ENCODE peak calls at places on chromosomes 4 and X, in six cellular contexts. P is GM12892, C is GM12878, I is spleen, F is sigmoid colon, T is stomach. L is an unnamed sample.

GRCh38 chrX:45083314-45083713 is 117.4 kb downstream of the DIPK2B start:
- DNase-seq in P (no peak), F (no peak), C (no peak), T (no peak), I (no peak), L (no peak)

GRCh38 chrX:13418126-13419091 is 98.6 kb upstream of the ATXN3L start:
- DNase-seq in C (no peak), P (no peak), I (no peak), F (no peak), T (no peak), L (no peak)

GRCh38 chr4:173498023-173498422 is 32.0 kb downstream of the HAND2 start:
- DNase-seq in T (no peak), C (no peak), I (no peak), P (no peak), F (no peak), L (no peak)

GRCh38 chr4:52550186-52550585 is 108.9 kb downstream of the USP46 start:
- DNase-seq in I (no peak), C (no peak), P (no peak), F (no peak), T (no peak), L (no peak)

GRCh38 chr4:67727124-67727850 is 26.3 kb upstream of the UBA6 start:
- DNase-seq in I (no peak), C (no peak), F (no peak), T (no peak), P (no peak), L (no peak)

GRCh38 chrX:11437642-11438379 is 144.6 kb downstream of the AMELX start:
- DNase-seq in I (no peak), T (no peak), F (no peak), C (no peak), P (no peak), L (no peak)

GRCh38 chr4:106986486-106986885 is 49.6 kb downstream of the DKK2 start:
- DNase-seq in P (no peak), F (no peak), C (no peak), T (no peak), I (no peak), L (no peak)

GRCh38 chrX:21524008-21524407 is 134.1 kb downstream of the KLHL34 start:
- DNase-seq in P (no peak), C (no peak), T (no peak), I (no peak), F (no peak), L (no peak)

GRCh38 chr4:58360354-58361133 is 1250.4 kb upstream of the IGFBP7 start:
- DNase-seq in P (no peak), I (no peak), T (no peak), F (peak), C (no peak), L (no peak)

GRCh38 chr4:118389731-118390520 is 37.1 kb upstream of the PRSS12 start:
- DNase-seq in F (no peak), T (no peak), C (no peak), P (no peak), I (no peak), L (no peak)

GRCh38 chr4:102064747-102065442 is 274.4 kb downstream of the BANK1 start:
- DNase-seq in F (no peak), P (no peak), I (no peak), C (no peak), T (no peak), L (no peak)

GRCh38 chr4:140702096-140702757 is 54.0 kb downstream of the TBC1D9 start:
- DNase-seq in T (no peak), F (no peak), I (no peak), C (no peak), P (no peak), L (no peak)

GRCh38 chr4:4670869-4671268 is 129.0 kb upstream of the STX18 start:
- DNase-seq in P (no peak), I (no peak), T (no peak), F (no peak), C (no peak), L (no peak)

GRCh38 chr4:40349561-40350198 is 14.5 kb downstream of the CHRNA9 start:
- DNase-seq in C (no peak), F (no peak), T (no peak), I (no peak), P (no peak), L (no peak)

GRCh38 chr4:187598246-187598645 is 397.3 kb upstream of the ZFP42 start:
- DNase-seq in C (no peak), F (no peak), P (no peak), I (no peak), T (no peak), L (no peak)

GRCh38 chr4:30172416-30172815 is 547.8 kb upstream of the PCDH7 start:
- DNase-seq in T (no peak), I (no peak), C (no peak), F (no peak), P (no peak), L (no peak)

GRCh38 chr4:84995386-84995785 is 28.9 kb upstream of the WDFY3 start:
- DNase-seq in T (no peak), P (no peak), C (no peak), F (no peak), I (no peak), L (no peak)

GRCh38 chr4:2937146-2937857 is 25.9 kb downstream of the NOP14 start:
- DNase-seq in P (no peak), T (peak), C (peak), F (peak), I (peak), L (peak)

GRCh38 chrX:41538707-41539106 is 91.6 kb downstream of the NYX start:
- DNase-seq in T (no peak), F (no peak), I (no peak), C (no peak), P (no peak), L (no peak)

GRCh38 chr4:95638920-95639501 is 90.2 kb upstream of the UNC5C start:
- DNase-seq in I (no peak), C (no peak), F (no peak), T (no peak), P (no peak), L (no peak)

GRCh38 chr4:55758570-55758969 is 61.0 kb upstream of the EXOC1L start:
- DNase-seq in T (no peak), F (no peak), I (no peak), P (no peak), C (no peak), L (no peak)

GRCh38 chrX:16666541-16666940 is 16.6 kb downstream of the S100G start:
- DNase-seq in T (no peak), C (no peak), I (no peak), F (no peak), P (no peak), L (no peak)

GRCh38 chr4:101230806-101231426 is 116.4 kb downstream of the PPP3CA start:
- DNase-seq in I (no peak), C (no peak), F (no peak), T (no peak), P (no peak), L (no peak)

GRCh38 chr4:47831026-47831689 is 6.7 kb downstream of the CORIN start:
- DNase-seq in T (no peak), I (no peak), F (no peak), C (no peak), P (no peak), L (no peak)

GRCh38 chr4:3708103-3708510 is 58.1 kb upstream of the ADRA2C start:
- DNase-seq in I (peak), C (no peak), P (no peak), T (no peak), F (no peak), L (peak)

GRCh38 chr4:152187693-152188092 is 348.2 kb downstream of the FBXW7 start:
- DNase-seq in T (no peak), I (no peak), F (no peak), P (no peak), C (no peak), L (no peak)

GRCh38 chrX:40108084-40108958 is 10.6 kb upstream of the BCOR start:
- DNase-seq in F (peak), P (no peak), I (peak), T (peak), C (no peak), L (no peak)

GRCh38 chr4:1978226-1978625 is 30.5 kb downstream of the NELFA start:
- DNase-seq in C (no peak), I (peak), F (no peak), T (no peak), P (no peak), L (peak)

GRCh38 chr4:6777636-6778281 is 4.8 kb upstream of the KIAA0232 start:
- DNase-seq in I (peak), P (no peak), T (no peak), C (no peak), F (no peak), L (no peak)

GRCh38 chr4:8656185-8656517 is 63.6 kb downstream of the CPZ start:
- DNase-seq in C (no peak), P (no peak), I (no peak), F (peak), T (no peak), L (no peak)

GRCh38 chr4:93981594-93981993 is 153.0 kb downstream of the ATOH1 start:
- DNase-seq in I (no peak), P (no peak), F (no peak), T (no peak), C (no peak), L (no peak)

GRCh38 chr4:158814636-158815035 is 45.8 kb downstream of the FNIP2 start:
- DNase-seq in I (no peak), P (no peak), F (no peak), C (no peak), T (no peak), L (no peak)

GRCh38 chrX:103918584-103919335 is 43.7 kb upstream of the TMSB15B start:
- DNase-seq in C (no peak), T (peak), F (peak), P (peak), I (peak), L (peak)

GRCh38 chr4:184193556-184194525 is 23.8 kb downstream of the ENPP6 start:
- DNase-seq in C (no peak), I (no peak), T (no peak), P (no peak), F (no peak), L (no peak)

DNA sequence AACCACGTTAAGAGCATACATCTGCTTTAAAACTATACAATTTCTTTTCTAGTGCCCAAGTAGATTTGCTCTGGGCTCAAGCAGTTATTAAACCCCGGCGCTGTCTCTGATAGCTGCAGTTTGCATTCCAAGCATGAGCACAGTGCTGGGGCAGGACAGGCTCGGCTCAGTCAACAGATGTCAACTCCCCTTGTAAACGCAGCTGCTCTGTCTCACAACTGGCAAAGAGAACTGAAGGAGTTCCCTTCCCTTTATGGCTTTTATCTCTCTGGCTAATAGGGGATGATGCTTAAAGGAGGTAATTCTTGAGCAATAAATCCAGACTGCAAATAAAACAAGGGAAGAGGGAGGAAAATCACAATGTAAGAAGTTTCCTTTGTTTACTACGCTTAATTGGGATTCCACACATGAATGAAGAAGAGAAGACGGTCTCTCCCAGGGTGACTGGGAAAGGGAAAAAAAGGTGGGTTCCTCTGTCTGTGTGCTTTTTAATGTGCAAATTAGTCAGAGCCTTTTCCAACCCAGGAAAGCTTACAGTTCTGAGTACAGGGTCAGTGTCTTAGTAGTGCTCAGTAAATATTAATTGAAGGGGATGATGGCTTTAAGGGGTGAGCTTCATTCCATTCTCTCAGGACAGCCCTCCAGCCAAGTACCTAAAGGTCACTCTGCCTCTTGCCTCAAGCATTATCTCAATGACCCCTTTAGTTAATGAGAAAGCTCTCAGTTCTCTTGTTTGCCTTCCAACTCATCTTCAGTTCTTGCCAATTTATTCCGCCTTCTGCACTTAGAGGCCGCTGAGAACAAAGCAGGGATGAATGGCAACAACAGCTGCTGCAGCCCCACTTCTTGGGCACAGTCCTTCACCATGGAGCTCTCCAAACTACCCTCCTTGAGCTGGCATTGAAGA is 155.7 kb upstream of the JADE1 start:
- DNase-seq in I (no peak), T (no peak), P (no peak), C (no peak), F (peak), L (no peak)
- TF ChIP-seq POLR2AphosphoS5 in I (no peak), T (peak), P (no peak), C (no peak), F (peak), L (no peak)

GRCh38 chr4:121869841-121870822 is at the start of gene BBS7:
- DNase-seq in C (peak), F (peak), P (peak), T (peak), I (peak), L (peak)
- TF ChIP-seq POLR2A in C (peak), F (peak), P (peak), T (no peak), I (no peak), L (no peak)

GRCh38 chr4:87499415-87500106 is 29.6 kb downstream of the SPARCL1 start:
- DNase-seq in T (no peak), P (no peak), F (no peak), I (no peak), C (no peak), L (no peak)

GRCh38 chr4:87500107-87500462 is 29.1 kb downstream of the SPARCL1 start:
- DNase-seq in P (no peak), I (no peak), T (no peak), F (no peak), C (no peak), L (no peak)

GRCh38 chr4:87498446-87498900 is 30.7 kb downstream of the SPARCL1 start:
- DNase-seq in I (no peak), T (no peak), F (no peak), P (no peak), C (no peak), L (no peak)

GRCh38 chr4:87505862-87506261 is 23.3 kb downstream of the SPARCL1 start:
- DNase-seq in C (no peak), T (no peak), F (no peak), P (no peak), I (no peak), L (no peak)

DNA sequence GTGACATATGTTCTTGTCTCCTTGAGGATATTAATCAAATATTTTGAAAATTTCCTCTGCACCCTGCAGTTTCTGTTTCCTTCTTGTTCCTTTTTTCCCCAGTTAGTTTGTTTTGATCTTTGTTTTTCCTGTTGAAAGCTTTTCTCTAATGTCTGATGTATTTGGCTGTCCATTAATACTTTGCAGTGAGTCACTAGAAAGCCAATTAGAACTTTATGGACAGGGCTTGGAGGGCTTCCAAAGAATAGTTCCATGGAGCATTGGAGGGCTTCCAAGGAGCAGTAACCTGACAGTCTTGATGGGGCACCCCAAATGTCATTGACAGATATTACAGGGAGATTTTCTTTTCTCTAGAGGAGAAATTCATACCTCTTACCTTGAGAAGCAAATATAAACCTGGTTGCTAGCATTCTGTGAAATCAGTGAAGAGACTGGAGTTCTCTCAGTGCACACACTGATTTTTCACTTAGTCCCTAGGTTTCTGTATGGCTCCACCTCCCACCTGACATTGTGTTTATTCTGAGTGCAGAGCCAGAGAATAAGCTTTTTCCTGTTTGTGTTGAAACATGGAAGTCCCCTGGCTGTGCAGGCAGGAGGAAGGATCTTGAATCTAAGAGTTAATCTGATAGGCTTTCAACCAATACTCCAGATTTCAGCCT is 26.5 kb downstream of the SPARCL1 start:
- DNase-seq in C (no peak), T (no peak), F (no peak), I (no peak), P (no peak), L (no peak)
- TF ChIP-seq POLR2AphosphoS5 in C (no peak), T (no peak), F (peak), I (no peak), P (no peak), L (no peak)

DNA sequence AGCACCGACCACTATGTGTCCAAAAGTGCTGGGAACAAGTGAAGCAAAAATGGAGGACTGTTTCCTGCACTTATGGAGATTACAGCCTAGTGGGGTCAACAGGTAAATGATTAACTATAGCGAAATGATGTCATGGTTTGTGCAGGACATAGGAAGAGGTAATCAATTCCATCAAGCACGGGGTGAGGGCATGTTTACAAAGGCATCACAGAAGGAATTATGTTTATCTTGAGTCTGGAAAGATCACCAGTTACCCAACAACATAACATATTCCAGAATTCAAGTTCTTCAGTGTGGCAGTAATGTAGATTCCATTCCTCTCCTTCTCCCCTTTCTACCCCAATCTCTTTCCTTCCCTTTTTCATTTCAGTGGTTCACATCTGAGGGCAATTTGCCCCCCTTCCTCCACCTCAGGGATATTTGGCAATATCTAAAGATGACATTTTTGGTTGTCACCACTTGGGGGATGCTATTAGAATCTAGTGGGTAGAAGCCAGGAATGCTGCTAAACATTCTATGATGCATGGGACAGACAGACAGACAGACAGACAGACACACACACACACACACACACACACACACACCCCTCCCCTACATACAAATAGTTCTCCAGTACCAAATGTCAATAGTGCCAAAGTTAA is 24.1 kb downstream of the FAM47E start:
- DNase-seq in C (no peak), I (no peak), T (no peak), P (no peak), F (no peak), L (no peak)
- TF ChIP-seq POLR2A in C (no peak), I (no peak), T (no peak), P (no peak), F (no peak), L (no peak)

DNA sequence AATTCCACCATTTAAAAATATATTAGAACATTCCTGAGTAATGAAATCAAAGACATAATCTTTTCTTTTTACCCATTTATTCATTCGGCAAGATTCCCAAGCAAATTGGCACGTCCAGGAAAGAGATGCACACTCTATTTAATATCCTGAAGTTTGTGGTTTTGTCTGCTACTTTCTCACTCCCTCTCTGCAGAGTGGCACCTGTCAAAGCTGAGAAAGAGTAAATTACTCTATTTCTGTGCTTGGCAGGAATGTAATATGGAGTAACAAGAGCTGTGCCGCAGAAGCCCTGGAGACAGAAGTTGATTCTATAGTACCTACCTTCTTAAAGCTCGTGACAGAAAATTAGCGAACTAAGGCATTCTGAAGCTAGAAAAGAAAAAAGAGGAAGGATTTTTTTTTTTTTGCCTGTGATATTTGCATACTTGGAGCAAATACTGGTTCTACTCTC is 5.5 kb downstream of the GSTCD start:
- DNase-seq in F (no peak), I (no peak), C (no peak), T (no peak), P (no peak), L (no peak)
- TF ChIP-seq POLR2AphosphoS5 in F (no peak), I (no peak), C (no peak), T (no peak), P (no peak), L (no peak)

GRCh38 chr4:583820-584219 is 7.7 kb upstream of the TMEM271 start:
- DNase-seq in P (no peak), T (no peak), I (no peak), C (no peak), F (no peak), L (no peak)
- TF ChIP-seq POLR2A in P (no peak), T (no peak), I (no peak), C (no peak), F (no peak), L (no peak)